ENCODE peak calls at places on chromosomes 4 and X, in eight cellular contexts. X, O, K, D, G, W, H and V are unnamed samples.

GRCh38 chr4:61336488-61336887 is 136.4 kb downstream of the ADGRL3 start:
- DNase-seq in X (no peak), O (no peak), K (no peak), D (no peak), G (no peak), W (no peak), H (no peak), V (no peak)

GRCh38 chr4:1211371-1211770 is 37.6 kb downstream of the CTBP1 start:
- DNase-seq in X (no peak), O (no peak), K (no peak), D (peak), G (no peak), W (no peak), H (peak), V (no peak)

GRCh38 chrX:133776072-133776471 is 209.3 kb downstream of the GPC3 start:
- DNase-seq in X (no peak), O (no peak), K (no peak), D (no peak), G (peak), W (peak), H (no peak), V (no peak)

GRCh38 chrX:69305333-69306062 is 140.2 kb upstream of the PJA1 start:
- DNase-seq in X (no peak), O (no peak), K (no peak), D (no peak), G (no peak), W (no peak), H (no peak), V (no peak)

GRCh38 chr4:88938138-88938537 is 118.8 kb downstream of the FAM13A start:
- DNase-seq in X (peak), O (no peak), K (no peak), D (no peak), G (no peak), W (no peak), H (no peak), V (no peak)

GRCh38 chr4:17373666-17374065 is 138.2 kb downstream of the QDPR start:
- DNase-seq in X (no peak), O (no peak), K (no peak), D (no peak), G (no peak), W (no peak), H (no peak), V (no peak)

GRCh38 chr4:122053186-122053585 is 98.9 kb upstream of the BLTP1 start:
- DNase-seq in X (no peak), O (no peak), K (no peak), D (no peak), G (no peak), W (no peak), H (no peak), V (no peak)

GRCh38 chrX:134718329-134719317 is 60.4 kb upstream of the PLAC1 start:
- DNase-seq in X (peak), O (no peak), K (peak), D (peak), G (no peak), W (no peak), H (no peak), V (no peak)

GRCh38 chr4:98601719-98602118 is 56.7 kb downstream of the TSPAN5 start:
- DNase-seq in X (no peak), O (no peak), K (no peak), D (no peak), G (no peak), W (no peak), H (no peak), V (no peak)

GRCh38 chr4:169619518-169619957 is 840 bp upstream of the CLCN3 start:
- DNase-seq in X (no peak), O (peak), K (peak), D (peak), G (peak), W (peak), H (no peak), V (peak)

GRCh38 chr4:108940086-108941033 is 177.5 kb upstream of the ETNPPL start:
- DNase-seq in X (no peak), O (no peak), K (no peak), D (no peak), G (no peak), W (no peak), H (no peak), V (no peak)

GRCh38 chr4:53015681-53016080 is 153.6 kb downstream of the RASL11B start:
- DNase-seq in X (peak), O (no peak), K (peak), D (no peak), G (no peak), W (no peak), H (no peak), V (no peak)

GRCh38 chr4:8341691-8342090 is 72.1 kb downstream of the HTRA3 start:
- DNase-seq in X (no peak), O (no peak), K (no peak), D (no peak), G (no peak), W (no peak), H (no peak), V (no peak)

GRCh38 chrX:119760026-119760902 is 1.9 kb downstream of the SOWAHD start:
- DNase-seq in X (no peak), O (peak), K (no peak), D (no peak), G (peak), W (no peak), H (no peak), V (no peak)

GRCh38 chrX:100687128-100687527 is 43.1 kb downstream of the SRPX2 start:
- DNase-seq in X (no peak), O (no peak), K (no peak), D (no peak), G (no peak), W (no peak), H (no peak), V (no peak)

GRCh38 chr4:94462572-94462971 is 10.8 kb downstream of the PDLIM5 start:
- DNase-seq in X (no peak), O (no peak), K (no peak), D (no peak), G (no peak), W (no peak), H (no peak), V (no peak)

GRCh38 chrX:136880003-136880451 is 498 bp downstream of the RBMX start:
- DNase-seq in X (no peak), O (no peak), K (peak), D (peak), G (no peak), W (peak), H (no peak), V (peak)

GRCh38 chr4:1396806-1397455 is 9.3 kb downstream of the NKX1-1 start:
- DNase-seq in X (no peak), O (no peak), K (no peak), D (peak), G (no peak), W (no peak), H (peak), V (peak)

GRCh38 chr4:7191546-7192251 is 639 bp upstream of the SORCS2 start:
- DNase-seq in X (no peak), O (no peak), K (no peak), D (peak), G (no peak), W (no peak), H (peak), V (no peak)

GRCh38 chrX:134721766-134722532 is 63.7 kb upstream of the PLAC1 start:
- DNase-seq in X (peak), O (no peak), K (no peak), D (no peak), G (no peak), W (no peak), H (no peak), V (no peak)

GRCh38 chrX:44106864-44107263 is 133.7 kb upstream of the NDP start:
- DNase-seq in X (no peak), O (no peak), K (no peak), D (no peak), G (no peak), W (no peak), H (no peak), V (no peak)

GRCh38 chrX:68998716-68999115 is 166.5 kb downstream of the PJA1 start:
- DNase-seq in X (no peak), O (no peak), K (no peak), D (no peak), G (no peak), W (no peak), H (no peak), V (no peak)

GRCh38 chrX:122087353-122087752 is 1039.9 kb downstream of the GLUD2 start:
- DNase-seq in X (no peak), O (no peak), K (no peak), D (no peak), G (no peak), W (no peak), H (no peak), V (no peak)

GRCh38 chr4:183492791-183493221 is 12.1 kb upstream of the ING2 start:
- DNase-seq in X (no peak), O (no peak), K (no peak), D (no peak), G (no peak), W (no peak), H (no peak), V (no peak)

GRCh38 chrX:106608016-106608415 is 3.8 kb upstream of the RADX start:
- DNase-seq in X (no peak), O (no peak), K (no peak), D (no peak), G (no peak), W (no peak), H (no peak), V (no peak)

GRCh38 chr4:83516042-83516772 is 19.7 kb upstream of the GPAT3 start:
- DNase-seq in X (no peak), O (no peak), K (no peak), D (no peak), G (no peak), W (no peak), H (no peak), V (no peak)

GRCh38 chr4:23932935-23933334 is 43.1 kb upstream of the PPARGC1A start:
- DNase-seq in X (no peak), O (no peak), K (no peak), D (no peak), G (no peak), W (no peak), H (no peak), V (no peak)

GRCh38 chr4:186942745-186943606 is 219.3 kb upstream of the FAT1 start:
- DNase-seq in X (no peak), O (no peak), K (peak), D (no peak), G (no peak), W (no peak), H (no peak), V (peak)

GRCh38 chr4:139458999-139459398 is 5.1 kb downstream of the RAB33B start:
- DNase-seq in X (no peak), O (no peak), K (peak), D (no peak), G (no peak), W (no peak), H (no peak), V (no peak)

GRCh38 chr4:83724488-83725060 is 188.7 kb downstream of the GPAT3 start:
- DNase-seq in X (no peak), O (no peak), K (no peak), D (no peak), G (no peak), W (no peak), H (no peak), V (no peak)